ENCODE peak calls at places on chromosomes 12 and 14, in ten cellular contexts. F, K, E, Z, I, T, M, U, N and V are unnamed samples.

GRCh38 chr12:109743076-109743910 is 29.7 kb downstream of the FAM222A start:
- DNase-seq in T (no peak), E (no peak), F (no peak), K (no peak), I (no peak), U (no peak), Z (peak; percentile 46), M (no peak), N (no peak), V (no peak)

GRCh38 chr12:60489071-60489470 is 893.2 kb downstream of the SLC16A7 start:
- DNase-seq in N (no peak), Z (no peak), T (no peak), M (no peak), I (no peak), U (no peak), F (no peak), K (no peak), E (peak; percentile 57), V (no peak)

GRCh38 chr12:111435661-111436201 is 30.0 kb downstream of the SH2B3 start:
- DNase-seq in N (no peak), Z (no peak), E (no peak), F (no peak), T (no peak), I (no peak), K (no peak), U (no peak), M (no peak), V (no peak)

GRCh38 chr12:111386891-111387290 is 18.0 kb upstream of the PHETA1 start:
- DNase-seq in K (no peak), I (no peak), N (no peak), T (no peak), F (peak; percentile 20), Z (no peak), U (no peak), E (no peak), M (no peak), V (no peak)

GRCh38 chr12:119354187-119354586 is 19.7 kb downstream of the CCDC60 start:
- DNase-seq in N (no peak), M (no peak), T (no peak), Z (no peak), U (no peak), F (no peak), I (no peak), E (no peak), K (no peak), V (no peak)

GRCh38 chr12:38110026-38110699 is 206.4 kb upstream of the ALG10B start:
- DNase-seq in E (no peak), N (no peak), T (no peak), K (no peak), I (no peak), U (no peak), Z (no peak), M (no peak), F (no peak), V (no peak)

GRCh38 chr14:104141621-104142091 is 3.3 kb downstream of the KIF26A start:
- DNase-seq in T (no peak), K (no peak), N (no peak), M (no peak), I (no peak), F (no peak), Z (no peak), E (no peak), U (no peak), V (no peak)

GRCh38 chr12:64403708-64404469 is at the start of gene XPOT:
- DNase-seq in F (peak; percentile 97), Z (peak; percentile 97), T (peak; percentile 94), N (peak; percentile 97), K (peak; percentile 90), E (peak; percentile 98), U (peak; percentile 95), M (peak; percentile 95), I (peak; percentile 99), V (peak; percentile 96)

GRCh38 chr12:88153959-88154358 is 11.9 kb downstream of the TMTC3 start:
- DNase-seq in I (peak; percentile 55), M (no peak), U (peak; percentile 37), T (no peak), N (no peak), F (peak; percentile 62), E (peak; percentile 70), Z (no peak), K (no peak), V (no peak)

GRCh38 chr12:78248321-78248720 is 417.6 kb downstream of the NAV3 start:
- DNase-seq in K (no peak), M (no peak), T (no peak), N (no peak), F (no peak), Z (no peak), U (no peak), I (no peak), E (no peak), V (no peak)

GRCh38 chr14:74616507-74616906 is 4.5 kb upstream of the LTBP2 start:
- DNase-seq in M (no peak), T (no peak), Z (peak; percentile 73), F (peak; percentile 91), K (no peak), U (peak; percentile 73), I (peak; percentile 61), N (no peak), E (peak; percentile 91), V (peak; percentile 68)

GRCh38 chr14:65972346-65972745 is 513.8 kb upstream of the CCDC196 start:
- DNase-seq in N (no peak), I (no peak), K (no peak), M (no peak), E (no peak), F (no peak), Z (no peak), T (no peak), U (no peak), V (no peak)

GRCh38 chr12:128724468-128725046 is 99.2 kb downstream of the SLC15A4 start:
- DNase-seq in T (no peak), E (no peak), F (no peak), Z (no peak), K (no peak), U (no peak), M (no peak), I (no peak), N (no peak), V (no peak)

GRCh38 chr12:106999444-106999843 is 12.5 kb upstream of the MTERF2 start:
- DNase-seq in Z (no peak), U (no peak), M (no peak), E (no peak), I (no peak), N (no peak), K (no peak), T (no peak), F (no peak), V (no peak)

GRCh38 chr12:65364021-65364420 is 85.5 kb downstream of the MSRB3 start:
- DNase-seq in N (no peak), Z (no peak), T (no peak), K (no peak), F (no peak), M (no peak), I (no peak), E (peak; percentile 37), U (no peak), V (no peak)

GRCh38 chr12:75913502-75914110 is 118.0 kb downstream of the PHLDA1 start:
- DNase-seq in E (no peak), I (no peak), Z (no peak), F (no peak), T (no peak), N (no peak), U (no peak), K (no peak), M (peak; percentile 37), V (no peak)

GRCh38 chr12:122834921-122835692 is at the start of gene HIP1R:
- DNase-seq in M (no peak), N (peak; percentile 59), T (no peak), F (peak; percentile 34), Z (no peak), E (no peak), I (peak; percentile 49), K (peak; percentile 53), U (peak; percentile 16), V (no peak)

GRCh38 chr12:120677765-120678473 is 9.0 kb upstream of the MLEC start:
- DNase-seq in K (no peak), I (peak; percentile 58), E (no peak), Z (no peak), T (no peak), M (peak; percentile 61), U (no peak), F (peak; percentile 78), N (no peak), V (peak; percentile 91)

GRCh38 chr12:27766587-27766986 is 13.4 kb upstream of the KLHL42 start:
- DNase-seq in M (no peak), I (no peak), N (no peak), K (no peak), U (no peak), Z (no peak), F (no peak), E (no peak), T (no peak), V (no peak)
- H3K4me1 ChIP-seq in M (no peaks in the 10 kb centered on the region), I (peaks cover 7% of the 10 kb centered on the region), N (no peaks in the 10 kb centered on the region), K (no peaks in the 10 kb centered on the region), U (peaks cover 3% of the 10 kb centered on the region), Z (no peaks in the 10 kb centered on the region), F (peaks cover 6% of the 10 kb centered on the region), E (peaks cover 2% of the 10 kb centered on the region), T (no peaks in the 10 kb centered on the region), V (no peaks in the 10 kb centered on the region)

DNA sequence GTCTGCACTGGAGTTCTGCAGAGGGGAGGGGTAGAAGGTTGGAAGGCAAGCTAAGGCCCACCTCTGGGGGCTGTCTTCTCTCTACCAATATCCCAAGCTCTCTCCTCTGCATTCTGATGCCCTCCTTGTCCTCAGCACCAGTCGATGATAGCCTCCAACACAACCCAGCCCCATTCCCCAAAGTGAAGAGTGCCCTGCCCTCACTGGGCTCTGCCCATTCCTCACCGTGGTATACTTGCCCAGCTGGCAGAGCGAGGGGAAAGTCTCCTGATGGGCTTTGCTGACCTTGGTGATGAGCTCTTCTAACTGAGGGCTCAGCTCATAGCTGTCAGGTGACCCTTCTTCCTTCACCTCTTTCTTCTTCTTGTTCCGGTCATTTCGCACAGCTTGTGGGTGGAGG is 7.2 kb upstream of the ITGB7 start:
- DNase-seq in Z (peak; percentile 19), U (no peak), K (no peak), T (no peak), M (no peak), N (no peak), F (no peak), E (no peak), I (no peak), V (no peak)
- H3K4me1 ChIP-seq in Z (no peaks in the 10 kb centered on the region), U (peaks cover 33% of the 10 kb centered on the region), K (peaks cover 58% of the 10 kb centered on the region), T (no peaks in the 10 kb centered on the region), M (peaks cover 64% of the 10 kb centered on the region), N (peaks cover 50% of the 10 kb centered on the region), F (peaks cover 36% of the 10 kb centered on the region), E (peaks cover 19% of the 10 kb centered on the region), I (peaks cover 30% of the 10 kb centered on the region), V (peaks cover 9% of the 10 kb centered on the region)

GRCh38 chr14:92631098-92631497 is 117.3 kb downstream of the LGMN start:
- DNase-seq in U (no peak), T (no peak), N (no peak), Z (no peak), F (no peak), M (no peak), K (no peak), I (no peak), E (no peak), V (no peak)
- H3K4me1 ChIP-seq in U (peaks cover 32% of the 10 kb centered on the region), T (no peaks in the 10 kb centered on the region), N (no peaks in the 10 kb centered on the region), Z (no peaks in the 10 kb centered on the region), F (no peaks in the 10 kb centered on the region), M (no peaks in the 10 kb centered on the region), K (no peaks in the 10 kb centered on the region), I (peaks cover 24% of the 10 kb centered on the region), E (peaks cover 7% of the 10 kb centered on the region), V (no peaks in the 10 kb centered on the region)

DNA sequence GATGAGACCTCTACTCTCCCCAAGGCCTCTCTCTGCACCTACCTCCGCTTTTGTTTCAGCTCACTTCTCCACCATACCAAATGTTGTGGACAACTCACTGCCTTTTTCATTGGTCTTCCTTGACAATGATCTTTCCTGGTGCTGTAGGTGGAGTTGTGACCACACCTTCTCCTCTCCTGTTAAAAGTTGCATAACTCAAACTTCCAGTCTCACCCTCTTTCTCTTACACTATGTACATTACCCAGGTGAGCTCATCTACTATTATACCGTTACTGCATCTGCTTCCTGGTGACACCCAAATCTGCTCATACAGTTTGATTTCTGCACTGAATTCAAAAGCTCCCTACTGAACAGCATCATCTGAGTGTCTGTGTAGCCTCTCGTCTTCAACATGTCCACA is 542.8 kb downstream of the GALC start:
- DNase-seq in E (no peak), I (no peak), N (no peak), K (no peak), Z (no peak), U (no peak), F (no peak), T (no peak), M (no peak), V (no peak)
- H3K4me1 ChIP-seq in E (no peaks in the 10 kb centered on the region), I (no peaks in the 10 kb centered on the region), N (peaks cover 3% of the 10 kb centered on the region), K (no peaks in the 10 kb centered on the region), Z (no peaks in the 10 kb centered on the region), U (no peaks in the 10 kb centered on the region), F (no peaks in the 10 kb centered on the region), T (no peaks in the 10 kb centered on the region), M (no peaks in the 10 kb centered on the region), V (no peaks in the 10 kb centered on the region)